ENCODE peak calls at places on chromosomes 11 and 22, in five cellular contexts. L, E, X, W and V are unnamed samples.

GRCh38 chr11:62245271-62245753 is 3.3 kb downstream of the SCGB1D2 start:
- DNase-seq in L (no peak), E (peak; percentile 14), X (no peak), W (peak; percentile 5), V (no peak)

GRCh38 chr22:32476286-32476685 is 1.7 kb downstream of the FBXO7 start:
- DNase-seq in L (no peak), E (no peak), X (no peak), W (no peak), V (no peak)

GRCh38 chr22:49975543-49976389 is 15.2 kb downstream of the PIM3 start:
- DNase-seq in L (no peak), E (no peak), X (no peak), W (no peak), V (no peak)

GRCh38 chr11:9219115-9219514 is 46.0 kb downstream of the DENND5A start:
- DNase-seq in L (no peak), E (no peak), X (no peak), W (no peak), V (no peak)

GRCh38 chr11:43937434-43938411 is 4.7 kb upstream of the C11orf96 start:
- DNase-seq in L (no peak), E (no peak), X (no peak), W (no peak), V (no peak)

GRCh38 chr11:7457211-7457610 is 28.1 kb upstream of the OLFML1 start:
- DNase-seq in L (no peak), E (no peak), X (no peak), W (no peak), V (no peak)

GRCh38 chr11:8745431-8745986 is 62.9 kb downstream of the RPL27A start:
- DNase-seq in L (no peak), E (no peak), X (no peak), W (no peak), V (no peak)

GRCh38 chr11:124277809-124278208 is 21.6 kb downstream of the OR8G5 start:
- DNase-seq in L (no peak), E (no peak), X (no peak), W (no peak), V (no peak)

GRCh38 chr22:31646186-31647019 is 15.6 kb downstream of the PISD start:
- DNase-seq in L (no peak), E (peak; percentile 51), X (peak; percentile 95), W (no peak), V (peak; percentile 45)

GRCh38 chr11:1298695-1299492 is 10.5 kb downstream of the TOLLIP start:
- DNase-seq in L (no peak), E (no peak), X (no peak), W (no peak), V (no peak)

GRCh38 chr22:46355369-46355995 is 20.0 kb downstream of the TRMU start:
- DNase-seq in L (peak; percentile 42), E (peak; percentile 43), X (peak; percentile 26), W (peak; percentile 26), V (no peak)

GRCh38 chr22:44906999-44907644 is 102.7 kb downstream of the PHF21B start:
- DNase-seq in L (no peak), E (no peak), X (no peak), W (no peak), V (no peak)

GRCh38 chr11:44618561-44619425 is 53.3 kb downstream of the CD82 start:
- DNase-seq in L (no peak), E (no peak), X (no peak), W (no peak), V (no peak)

GRCh38 chr11:24421766-24422165 is 75.1 kb upstream of the LUZP2 start:
- DNase-seq in L (no peak), E (no peak), X (no peak), W (no peak), V (no peak)

GRCh38 chr22:27260087-27260730 is 541.3 kb downstream of the MN1 start:
- DNase-seq in L (no peak), E (no peak), X (no peak), W (no peak), V (no peak)